ENCODE peak calls at places on chromosomes 6 and 20, in eight cellular contexts. One of them, this sample, is unnamed.

GRCh38 chr6:5522147-5522546 is 260.8 kb downstream of the FARS2 start:
- DNase-seq in adrenal gland: no peak
- DNase-seq in suprapubic skin: no peak
- DNase-seq in body of pancreas: no peak
- DNase-seq in kidney: no peak
- DNase-seq in psoas muscle: no peak
- DNase-seq in uterus: no peak
- DNase-seq in IMR-90: no peak
- DNase-seq in this sample: no peak

GRCh38 chr6:100229512-100229911 is 235.2 kb downstream of the SIM1 start:
- DNase-seq in adrenal gland: no peak
- DNase-seq in suprapubic skin: no peak
- DNase-seq in body of pancreas: peak; percentile 34
- DNase-seq in kidney: no peak
- DNase-seq in psoas muscle: no peak
- DNase-seq in uterus: no peak
- DNase-seq in IMR-90: no peak
- DNase-seq in this sample: no peak

GRCh38 chr6:4259391-4259790 is 124.0 kb upstream of the ECI2 start:
- DNase-seq in adrenal gland: no peak
- DNase-seq in suprapubic skin: no peak
- DNase-seq in body of pancreas: no peak
- DNase-seq in kidney: no peak
- DNase-seq in psoas muscle: no peak
- DNase-seq in uterus: no peak
- DNase-seq in IMR-90: no peak
- DNase-seq in this sample: no peak

GRCh38 chr6:46985943-46986342 is 56.2 kb downstream of the ADGRF1 start:
- DNase-seq in adrenal gland: no peak
- DNase-seq in suprapubic skin: no peak
- DNase-seq in body of pancreas: no peak
- DNase-seq in kidney: no peak
- DNase-seq in psoas muscle: no peak
- DNase-seq in uterus: no peak
- DNase-seq in IMR-90: no peak
- DNase-seq in this sample: no peak

GRCh38 chr20:7627734-7628663 is 312.3 kb downstream of the HAO1 start:
- DNase-seq in adrenal gland: no peak
- DNase-seq in suprapubic skin: no peak
- DNase-seq in body of pancreas: no peak
- DNase-seq in kidney: no peak
- DNase-seq in psoas muscle: no peak
- DNase-seq in uterus: no peak
- DNase-seq in IMR-90: no peak
- DNase-seq in this sample: no peak

GRCh38 chr6:155419161-155419560 is 36.5 kb downstream of the NOX3 start:
- DNase-seq in adrenal gland: no peak
- DNase-seq in suprapubic skin: no peak
- DNase-seq in body of pancreas: no peak
- DNase-seq in kidney: no peak
- DNase-seq in psoas muscle: no peak
- DNase-seq in uterus: no peak
- DNase-seq in IMR-90: peak; percentile 35
- DNase-seq in this sample: no peak

GRCh38 chr6:107716688-107717089 is 107.4 kb downstream of the SCML4 start:
- DNase-seq in adrenal gland: peak; percentile 13
- DNase-seq in suprapubic skin: no peak
- DNase-seq in body of pancreas: no peak
- DNase-seq in kidney: no peak
- DNase-seq in psoas muscle: no peak
- DNase-seq in uterus: no peak
- DNase-seq in IMR-90: peak; percentile 43
- DNase-seq in this sample: no peak

GRCh38 chr20:44776977-44777376 is 31.3 kb downstream of the KCNK15 start:
- DNase-seq in adrenal gland: peak; percentile 9
- DNase-seq in suprapubic skin: no peak
- DNase-seq in body of pancreas: no peak
- DNase-seq in kidney: no peak
- DNase-seq in psoas muscle: no peak
- DNase-seq in uterus: no peak
- DNase-seq in IMR-90: peak; percentile 16
- DNase-seq in this sample: no peak

GRCh38 chr6:78561015-78561414 is 306.3 kb upstream of the IRAK1BP1 start:
- DNase-seq in adrenal gland: no peak
- DNase-seq in suprapubic skin: no peak
- DNase-seq in body of pancreas: no peak
- DNase-seq in kidney: no peak
- DNase-seq in psoas muscle: no peak
- DNase-seq in uterus: no peak
- DNase-seq in IMR-90: peak; percentile 33
- DNase-seq in this sample: no peak

GRCh38 chr20:642398-643174 is 10.4 kb downstream of the SRXN1 start:
- DNase-seq in adrenal gland: peak; percentile 17
- DNase-seq in suprapubic skin: no peak
- DNase-seq in body of pancreas: peak; percentile 41
- DNase-seq in kidney: no peak
- DNase-seq in psoas muscle: peak; percentile 68
- DNase-seq in uterus: no peak
- DNase-seq in IMR-90: no peak
- DNase-seq in this sample: no peak

GRCh38 chr20:19767070-19767469 is 9.0 kb downstream of the RIN2 start:
- DNase-seq in adrenal gland: no peak
- DNase-seq in suprapubic skin: no peak
- DNase-seq in body of pancreas: no peak
- DNase-seq in kidney: no peak
- DNase-seq in psoas muscle: no peak
- DNase-seq in uterus: no peak
- DNase-seq in IMR-90: no peak
- DNase-seq in this sample: no peak

GRCh38 chr6:125846292-125847024 is 55.7 kb downstream of the NCOA7 start:
- DNase-seq in adrenal gland: no peak
- DNase-seq in suprapubic skin: no peak
- DNase-seq in body of pancreas: peak; percentile 32
- DNase-seq in kidney: no peak
- DNase-seq in psoas muscle: no peak
- DNase-seq in uterus: no peak
- DNase-seq in IMR-90: no peak
- DNase-seq in this sample: no peak

GRCh38 chr6:69061066-69061465 is 426.0 kb downstream of the ADGRB3 start:
- DNase-seq in adrenal gland: no peak
- DNase-seq in suprapubic skin: no peak
- DNase-seq in body of pancreas: no peak
- DNase-seq in kidney: no peak
- DNase-seq in psoas muscle: no peak
- DNase-seq in uterus: no peak
- DNase-seq in IMR-90: no peak
- DNase-seq in this sample: no peak

GRCh38 chr6:150987371-150987828 is 121.9 kb downstream of the MTHFD1L start:
- DNase-seq in adrenal gland: no peak
- DNase-seq in suprapubic skin: no peak
- DNase-seq in body of pancreas: no peak
- DNase-seq in kidney: no peak
- DNase-seq in psoas muscle: no peak
- DNase-seq in uterus: no peak
- DNase-seq in IMR-90: no peak
- DNase-seq in this sample: no peak

GRCh38 chr6:12174878-12175277 is 115.3 kb upstream of the EDN1 start:
- DNase-seq in adrenal gland: no peak
- DNase-seq in suprapubic skin: no peak
- DNase-seq in body of pancreas: no peak
- DNase-seq in kidney: no peak
- DNase-seq in psoas muscle: no peak
- DNase-seq in uterus: no peak
- DNase-seq in IMR-90: peak; percentile 54
- DNase-seq in this sample: no peak

GRCh38 chr6:12172572-12172971 is 117.6 kb upstream of the EDN1 start:
- DNase-seq in adrenal gland: no peak
- DNase-seq in suprapubic skin: no peak
- DNase-seq in body of pancreas: no peak
- DNase-seq in kidney: no peak
- DNase-seq in psoas muscle: no peak
- DNase-seq in uterus: no peak
- DNase-seq in IMR-90: no peak
- DNase-seq in this sample: no peak

GRCh38 chr6:12171735-12172134 is 118.4 kb upstream of the EDN1 start:
- DNase-seq in adrenal gland: no peak
- DNase-seq in suprapubic skin: no peak
- DNase-seq in body of pancreas: no peak
- DNase-seq in kidney: no peak
- DNase-seq in psoas muscle: no peak
- DNase-seq in uterus: no peak
- DNase-seq in IMR-90: no peak
- DNase-seq in this sample: no peak

GRCh38 chr6:12173670-12174069 is 116.5 kb upstream of the EDN1 start:
- DNase-seq in adrenal gland: no peak
- DNase-seq in suprapubic skin: no peak
- DNase-seq in body of pancreas: no peak
- DNase-seq in kidney: no peak
- DNase-seq in psoas muscle: no peak
- DNase-seq in uterus: no peak
- DNase-seq in IMR-90: no peak
- DNase-seq in this sample: no peak

GRCh38 chr6:12175626-12176025 is 114.5 kb upstream of the EDN1 start:
- DNase-seq in adrenal gland: no peak
- DNase-seq in suprapubic skin: no peak
- DNase-seq in body of pancreas: no peak
- DNase-seq in kidney: no peak
- DNase-seq in psoas muscle: no peak
- DNase-seq in uterus: no peak
- DNase-seq in IMR-90: no peak
- DNase-seq in this sample: no peak
- H3K27ac ChIP-seq in adrenal gland: no peak overlapping the region
- H3K27ac ChIP-seq in suprapubic skin: no peak overlapping the region
- H3K27ac ChIP-seq in body of pancreas: no peak overlapping the region
- H3K27ac ChIP-seq in kidney: no peak overlapping the region
- H3K27ac ChIP-seq in psoas muscle: no peak overlapping the region
- H3K27ac ChIP-seq in uterus: no peak overlapping the region
- H3K27ac ChIP-seq in IMR-90: no peak overlapping the region
- H3K27ac ChIP-seq in this sample: no peak overlapping the region

GRCh38 chr6:144471986-144472385 is 186.9 kb downstream of the UTRN start:
- DNase-seq in adrenal gland: no peak
- DNase-seq in suprapubic skin: no peak
- DNase-seq in body of pancreas: no peak
- DNase-seq in kidney: no peak
- DNase-seq in psoas muscle: no peak
- DNase-seq in uterus: no peak
- DNase-seq in IMR-90: peak; percentile 62
- DNase-seq in this sample: no peak
- H3K36me3 ChIP-seq in adrenal gland: no peaks in the 10 kb centered on the region
- H3K36me3 ChIP-seq in suprapubic skin: peaks cover 37% of the 10 kb centered on the region
- H3K36me3 ChIP-seq in body of pancreas: no peaks in the 10 kb centered on the region
- H3K36me3 ChIP-seq in kidney: no peaks in the 10 kb centered on the region
- H3K36me3 ChIP-seq in psoas muscle: peaks cover 36% of the 10 kb centered on the region
- H3K36me3 ChIP-seq in uterus: no peaks in the 10 kb centered on the region
- H3K36me3 ChIP-seq in IMR-90: peaks cover 9% of the 10 kb centered on the region
- H3K36me3 ChIP-seq in this sample: peaks cover 37% of the 10 kb centered on the region

DNA sequence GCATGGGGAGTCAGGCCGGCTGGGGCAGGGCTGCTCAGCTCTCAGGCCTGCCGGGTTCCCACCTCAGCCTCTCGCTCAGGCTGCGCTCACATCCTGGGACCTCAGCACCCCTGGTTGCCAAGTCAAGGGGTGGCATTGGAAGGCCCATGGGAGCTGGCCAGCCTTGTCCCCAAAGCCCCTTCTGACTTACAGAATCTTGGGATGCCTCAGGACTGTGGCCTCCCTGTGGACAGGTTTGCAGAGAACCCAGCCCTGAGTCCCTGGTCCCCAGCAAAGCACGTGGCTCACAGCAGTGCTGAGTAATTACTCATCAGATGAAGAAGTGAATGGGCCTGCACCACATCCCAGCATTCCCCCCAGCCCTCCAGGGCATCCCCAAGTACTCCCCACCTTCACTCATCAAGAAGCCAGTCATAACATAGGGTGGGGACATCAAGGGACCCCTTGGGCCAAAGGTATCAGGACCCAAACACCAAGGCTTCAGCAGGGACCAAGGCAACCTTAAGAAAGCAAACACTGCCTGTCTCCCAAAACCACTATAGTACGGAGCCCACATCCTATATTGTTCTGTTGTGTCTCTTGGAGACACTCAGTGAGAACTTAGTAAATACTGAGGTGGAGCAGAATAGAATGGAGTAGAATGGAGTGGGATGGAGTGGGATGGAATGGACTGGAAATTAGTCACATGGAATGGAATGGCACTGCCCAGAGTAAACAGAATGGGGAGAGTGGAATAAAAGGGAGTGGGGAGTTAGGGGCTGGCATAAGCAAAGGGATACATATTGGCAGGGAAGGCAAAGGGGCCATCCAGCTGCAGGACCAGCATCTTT is 3.6 kb downstream of the PGC start:
- DNase-seq in adrenal gland: no peak
- DNase-seq in suprapubic skin: no peak
- DNase-seq in body of pancreas: no peak
- DNase-seq in kidney: no peak
- DNase-seq in psoas muscle: peak; percentile 26
- DNase-seq in uterus: no peak
- DNase-seq in IMR-90: no peak
- DNase-seq in this sample: no peak
- H3K9me3 ChIP-seq in adrenal gland: no peaks in the 10 kb centered on the region
- H3K9me3 ChIP-seq in suprapubic skin: no peaks in the 10 kb centered on the region
- H3K9me3 ChIP-seq in body of pancreas: no peaks in the 10 kb centered on the region
- H3K9me3 ChIP-seq in kidney: no peaks in the 10 kb centered on the region
- H3K9me3 ChIP-seq in psoas muscle: no peaks in the 10 kb centered on the region
- H3K9me3 ChIP-seq in uterus: no peaks in the 10 kb centered on the region
- H3K9me3 ChIP-seq in IMR-90: no peaks in the 10 kb centered on the region
- H3K9me3 ChIP-seq in this sample: no peaks in the 10 kb centered on the region

GRCh38 chr6:132511159-132511835 is 1.6 kb downstream of the STX7 start:
- DNase-seq in adrenal gland: peak; percentile 45
- DNase-seq in suprapubic skin: no peak
- DNase-seq in body of pancreas: no peak
- DNase-seq in kidney: no peak
- DNase-seq in psoas muscle: no peak
- DNase-seq in uterus: no peak
- DNase-seq in IMR-90: no peak
- DNase-seq in this sample: no peak

GRCh38 chr6:132512638-132513632 is at the start of gene STX7:
- DNase-seq in adrenal gland: peak; percentile 90
- DNase-seq in suprapubic skin: peak; percentile 94
- DNase-seq in body of pancreas: peak; percentile 91
- DNase-seq in kidney: peak; percentile 96
- DNase-seq in psoas muscle: peak; percentile 95
- DNase-seq in uterus: peak; percentile 89
- DNase-seq in IMR-90: peak; percentile 81
- DNase-seq in this sample: peak; percentile 74

GRCh38 chr6:132513821-132514545 is 1.1 kb upstream of the STX7 start:
- DNase-seq in adrenal gland: no peak
- DNase-seq in suprapubic skin: no peak
- DNase-seq in body of pancreas: no peak
- DNase-seq in kidney: no peak
- DNase-seq in psoas muscle: no peak
- DNase-seq in uterus: no peak
- DNase-seq in IMR-90: no peak
- DNase-seq in this sample: no peak

GRCh38 chr6:132511836-132512230 is 1.1 kb downstream of the STX7 start:
- DNase-seq in adrenal gland: no peak
- DNase-seq in suprapubic skin: no peak
- DNase-seq in body of pancreas: no peak
- DNase-seq in kidney: no peak
- DNase-seq in psoas muscle: no peak
- DNase-seq in uterus: no peak
- DNase-seq in IMR-90: no peak
- DNase-seq in this sample: no peak

DNA sequence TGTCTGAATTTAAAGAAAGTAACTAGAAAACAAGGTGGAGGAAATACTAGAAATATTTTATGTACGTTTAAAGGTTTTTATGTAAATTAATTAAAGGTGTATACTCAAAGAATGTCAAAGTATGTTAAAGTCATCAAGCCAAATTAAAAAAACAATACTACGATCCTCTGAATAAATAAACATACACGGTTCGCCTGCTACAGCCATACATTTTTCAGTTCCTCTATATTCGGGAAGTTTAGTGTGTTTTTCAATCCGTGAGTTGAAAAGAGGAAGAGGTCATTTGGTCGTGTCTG is 626 bp downstream of the STX7 start:
- DNase-seq in adrenal gland: no peak
- DNase-seq in suprapubic skin: no peak
- DNase-seq in body of pancreas: no peak
- DNase-seq in kidney: no peak
- DNase-seq in psoas muscle: no peak
- DNase-seq in uterus: no peak
- DNase-seq in IMR-90: no peak
- DNase-seq in this sample: no peak
- H3K27ac ChIP-seq in adrenal gland: peak overlapping the region; percentile 84
- H3K27ac ChIP-seq in suprapubic skin: peak overlapping the region; percentile 89
- H3K27ac ChIP-seq in body of pancreas: peak overlapping the region; percentile 87
- H3K27ac ChIP-seq in kidney: peak overlapping the region; percentile 89
- H3K27ac ChIP-seq in psoas muscle: peak overlapping the region; percentile 85
- H3K27ac ChIP-seq in uterus: peak overlapping the region; percentile 80
- H3K27ac ChIP-seq in IMR-90: peak overlapping the region; percentile 12
- H3K27ac ChIP-seq in this sample: peak overlapping the region; percentile 74

This sample was measured in ascending aorta.